ENCODE peak calls at places on chromosomes 11 and 22, in nine cellular contexts. One of them, this sample, is unnamed.

GRCh38 chr11:114291847-114292680 is 4.1 kb upstream of the NNMT start:
- DNase-seq in stimulated activated CD8-positive, alpha-beta memory T cell treated with anti-CD3 and anti-CD28 coated beads, Interleukin-4, amount 100 ng/mL, for 4 hours: no peak
- DNase-seq in D341Med: no peak
- DNase-seq in epithelial cell of esophagus: peak; percentile 55
- DNase-seq in HTR-8/SVneo: no peak
- DNase-seq in HCT116: no peak
- DNase-seq in left cardiac atrium: no peak
- DNase-seq in endothelial cell: no peak
- DNase-seq in cardiac fibroblast: peak; percentile 84
- DNase-seq in this sample: no peak

GRCh38 chr11:13970986-13971385 is 8.5 kb downstream of the SPON1 start:
- DNase-seq in stimulated activated CD8-positive, alpha-beta memory T cell treated with anti-CD3 and anti-CD28 coated beads, Interleukin-4, amount 100 ng/mL, for 4 hours: no peak
- DNase-seq in D341Med: peak; percentile 43
- DNase-seq in epithelial cell of esophagus: peak; percentile 32
- DNase-seq in HTR-8/SVneo: peak; percentile 18
- DNase-seq in HCT116: peak; percentile 24
- DNase-seq in left cardiac atrium: no peak
- DNase-seq in endothelial cell: peak; percentile 16
- DNase-seq in cardiac fibroblast: peak; percentile 28
- DNase-seq in this sample: no peak

GRCh38 chr11:114166897-114167323 is 107.4 kb downstream of the ZBTB16 start:
- DNase-seq in stimulated activated CD8-positive, alpha-beta memory T cell treated with anti-CD3 and anti-CD28 coated beads, Interleukin-4, amount 100 ng/mL, for 4 hours: no peak
- DNase-seq in D341Med: no peak
- DNase-seq in epithelial cell of esophagus: peak; percentile 85
- DNase-seq in HTR-8/SVneo: peak; percentile 50
- DNase-seq in HCT116: no peak
- DNase-seq in left cardiac atrium: no peak
- DNase-seq in endothelial cell: no peak
- DNase-seq in cardiac fibroblast: peak; percentile 95
- DNase-seq in this sample: peak; percentile 58

GRCh38 chr11:124315052-124315451 is 1.3 kb upstream of the OR8D1 start:
- DNase-seq in stimulated activated CD8-positive, alpha-beta memory T cell treated with anti-CD3 and anti-CD28 coated beads, Interleukin-4, amount 100 ng/mL, for 4 hours: no peak
- DNase-seq in D341Med: no peak
- DNase-seq in epithelial cell of esophagus: peak; percentile 49
- DNase-seq in HTR-8/SVneo: no peak
- DNase-seq in HCT116: no peak
- DNase-seq in left cardiac atrium: no peak
- DNase-seq in endothelial cell: no peak
- DNase-seq in cardiac fibroblast: no peak
- DNase-seq in this sample: no peak

GRCh38 chr22:50656122-50657070 is 16.2 kb upstream of the SHANK3 start:
- DNase-seq in stimulated activated CD8-positive, alpha-beta memory T cell treated with anti-CD3 and anti-CD28 coated beads, Interleukin-4, amount 100 ng/mL, for 4 hours: no peak
- DNase-seq in D341Med: peak; percentile 34
- DNase-seq in epithelial cell of esophagus: peak; percentile 43
- DNase-seq in HTR-8/SVneo: peak; percentile 83
- DNase-seq in HCT116: no peak
- DNase-seq in left cardiac atrium: peak; percentile 67
- DNase-seq in endothelial cell: no peak
- DNase-seq in cardiac fibroblast: peak; percentile 71
- DNase-seq in this sample: no peak

GRCh38 chr11:1667906-1668305 is 29.1 kb upstream of the KRTAP5-6 start:
- DNase-seq in stimulated activated CD8-positive, alpha-beta memory T cell treated with anti-CD3 and anti-CD28 coated beads, Interleukin-4, amount 100 ng/mL, for 4 hours: no peak
- DNase-seq in D341Med: no peak
- DNase-seq in epithelial cell of esophagus: no peak
- DNase-seq in HTR-8/SVneo: no peak
- DNase-seq in HCT116: no peak
- DNase-seq in left cardiac atrium: no peak
- DNase-seq in endothelial cell: no peak
- DNase-seq in cardiac fibroblast: no peak
- DNase-seq in this sample: no peak

GRCh38 chr22:50498322-50498861 is 9.1 kb downstream of the LMF2 start:
- DNase-seq in stimulated activated CD8-positive, alpha-beta memory T cell treated with anti-CD3 and anti-CD28 coated beads, Interleukin-4, amount 100 ng/mL, for 4 hours: peak; percentile 42
- DNase-seq in D341Med: peak; percentile 77
- DNase-seq in epithelial cell of esophagus: peak; percentile 73
- DNase-seq in HTR-8/SVneo: peak; percentile 70
- DNase-seq in HCT116: peak; percentile 44
- DNase-seq in left cardiac atrium: peak; percentile 63
- DNase-seq in endothelial cell: peak; percentile 73
- DNase-seq in cardiac fibroblast: peak; percentile 70
- DNase-seq in this sample: peak; percentile 92

GRCh38 chr11:66047541-66048365 is 1.2 kb downstream of the GAL3ST3 start:
- DNase-seq in stimulated activated CD8-positive, alpha-beta memory T cell treated with anti-CD3 and anti-CD28 coated beads, Interleukin-4, amount 100 ng/mL, for 4 hours: no peak
- DNase-seq in D341Med: no peak
- DNase-seq in epithelial cell of esophagus: no peak
- DNase-seq in HTR-8/SVneo: no peak
- DNase-seq in HCT116: no peak
- DNase-seq in left cardiac atrium: no peak
- DNase-seq in endothelial cell: no peak
- DNase-seq in cardiac fibroblast: no peak
- DNase-seq in this sample: no peak

GRCh38 chr22:39135092-39135896 is 17.2 kb downstream of the CBX7 start:
- DNase-seq in stimulated activated CD8-positive, alpha-beta memory T cell treated with anti-CD3 and anti-CD28 coated beads, Interleukin-4, amount 100 ng/mL, for 4 hours: no peak
- DNase-seq in D341Med: peak; percentile 78
- DNase-seq in epithelial cell of esophagus: peak; percentile 42
- DNase-seq in HTR-8/SVneo: peak; percentile 42
- DNase-seq in HCT116: peak; percentile 7
- DNase-seq in left cardiac atrium: peak; percentile 50
- DNase-seq in endothelial cell: peak; percentile 88
- DNase-seq in cardiac fibroblast: peak; percentile 42
- DNase-seq in this sample: no peak

GRCh38 chr22:42061041-42061440 is 9.6 kb downstream of the NAGA start:
- DNase-seq in stimulated activated CD8-positive, alpha-beta memory T cell treated with anti-CD3 and anti-CD28 coated beads, Interleukin-4, amount 100 ng/mL, for 4 hours: no peak
- DNase-seq in D341Med: peak; percentile 12
- DNase-seq in epithelial cell of esophagus: no peak
- DNase-seq in HTR-8/SVneo: no peak
- DNase-seq in HCT116: no peak
- DNase-seq in left cardiac atrium: no peak
- DNase-seq in endothelial cell: no peak
- DNase-seq in cardiac fibroblast: no peak
- DNase-seq in this sample: no peak

GRCh38 chr22:50522208-50522805 is 3.1 kb downstream of the SCO2 start:
- DNase-seq in stimulated activated CD8-positive, alpha-beta memory T cell treated with anti-CD3 and anti-CD28 coated beads, Interleukin-4, amount 100 ng/mL, for 4 hours: no peak
- DNase-seq in D341Med: peak; percentile 13
- DNase-seq in epithelial cell of esophagus: no peak
- DNase-seq in HTR-8/SVneo: no peak
- DNase-seq in HCT116: no peak
- DNase-seq in left cardiac atrium: no peak
- DNase-seq in endothelial cell: no peak
- DNase-seq in cardiac fibroblast: no peak
- DNase-seq in this sample: no peak

GRCh38 chr11:119047205-119047604 is 9.8 kb downstream of the HYOU1 start:
- DNase-seq in stimulated activated CD8-positive, alpha-beta memory T cell treated with anti-CD3 and anti-CD28 coated beads, Interleukin-4, amount 100 ng/mL, for 4 hours: no peak
- DNase-seq in D341Med: no peak
- DNase-seq in epithelial cell of esophagus: no peak
- DNase-seq in HTR-8/SVneo: no peak
- DNase-seq in HCT116: no peak
- DNase-seq in left cardiac atrium: no peak
- DNase-seq in endothelial cell: no peak
- DNase-seq in cardiac fibroblast: no peak
- DNase-seq in this sample: no peak

GRCh38 chr11:134949121-134949591 is 537.1 kb upstream of the B3GAT1 start:
- DNase-seq in stimulated activated CD8-positive, alpha-beta memory T cell treated with anti-CD3 and anti-CD28 coated beads, Interleukin-4, amount 100 ng/mL, for 4 hours: no peak
- DNase-seq in D341Med: no peak
- DNase-seq in epithelial cell of esophagus: peak; percentile 35
- DNase-seq in HTR-8/SVneo: peak; percentile 29
- DNase-seq in HCT116: peak; percentile 45
- DNase-seq in left cardiac atrium: peak; percentile 69
- DNase-seq in endothelial cell: no peak
- DNase-seq in cardiac fibroblast: peak; percentile 83
- DNase-seq in this sample: peak; percentile 78

GRCh38 chr11:1470681-1471611 is 15.6 kb downstream of the MOB2 start:
- DNase-seq in stimulated activated CD8-positive, alpha-beta memory T cell treated with anti-CD3 and anti-CD28 coated beads, Interleukin-4, amount 100 ng/mL, for 4 hours: no peak
- DNase-seq in D341Med: no peak
- DNase-seq in epithelial cell of esophagus: no peak
- DNase-seq in HTR-8/SVneo: no peak
- DNase-seq in HCT116: no peak
- DNase-seq in left cardiac atrium: peak; percentile 15
- DNase-seq in endothelial cell: no peak
- DNase-seq in cardiac fibroblast: no peak
- DNase-seq in this sample: no peak

GRCh38 chr11:116984186-116984585 is 114.0 kb downstream of the SIK3 start:
- DNase-seq in stimulated activated CD8-positive, alpha-beta memory T cell treated with anti-CD3 and anti-CD28 coated beads, Interleukin-4, amount 100 ng/mL, for 4 hours: no peak
- DNase-seq in D341Med: no peak
- DNase-seq in epithelial cell of esophagus: no peak
- DNase-seq in HTR-8/SVneo: peak; percentile 31
- DNase-seq in HCT116: no peak
- DNase-seq in left cardiac atrium: no peak
- DNase-seq in endothelial cell: no peak
- DNase-seq in cardiac fibroblast: peak; percentile 52
- DNase-seq in this sample: no peak

GRCh38 chr11:94402355-94402754 is 1.1 kb upstream of the GPR83 start:
- DNase-seq in stimulated activated CD8-positive, alpha-beta memory T cell treated with anti-CD3 and anti-CD28 coated beads, Interleukin-4, amount 100 ng/mL, for 4 hours: no peak
- DNase-seq in D341Med: no peak
- DNase-seq in epithelial cell of esophagus: peak; percentile 33
- DNase-seq in HTR-8/SVneo: no peak
- DNase-seq in HCT116: no peak
- DNase-seq in left cardiac atrium: no peak
- DNase-seq in endothelial cell: no peak
- DNase-seq in cardiac fibroblast: no peak
- DNase-seq in this sample: no peak

GRCh38 chr11:46357483-46357936 is 10.2 kb downstream of the DGKZ start:
- DNase-seq in stimulated activated CD8-positive, alpha-beta memory T cell treated with anti-CD3 and anti-CD28 coated beads, Interleukin-4, amount 100 ng/mL, for 4 hours: no peak
- DNase-seq in D341Med: no peak
- DNase-seq in epithelial cell of esophagus: peak; percentile 78
- DNase-seq in HTR-8/SVneo: no peak
- DNase-seq in HCT116: no peak
- DNase-seq in left cardiac atrium: no peak
- DNase-seq in endothelial cell: no peak
- DNase-seq in cardiac fibroblast: no peak
- DNase-seq in this sample: no peak

GRCh38 chr22:49373289-49373666 is 454.4 kb downstream of the BRD1 start:
- DNase-seq in stimulated activated CD8-positive, alpha-beta memory T cell treated with anti-CD3 and anti-CD28 coated beads, Interleukin-4, amount 100 ng/mL, for 4 hours: no peak
- DNase-seq in D341Med: no peak
- DNase-seq in epithelial cell of esophagus: no peak
- DNase-seq in HTR-8/SVneo: no peak
- DNase-seq in HCT116: no peak
- DNase-seq in left cardiac atrium: no peak
- DNase-seq in endothelial cell: peak; percentile 2
- DNase-seq in cardiac fibroblast: no peak
- DNase-seq in this sample: no peak

GRCh38 chr22:28021116-28021997 is 102.3 kb upstream of the PITPNB start:
- DNase-seq in stimulated activated CD8-positive, alpha-beta memory T cell treated with anti-CD3 and anti-CD28 coated beads, Interleukin-4, amount 100 ng/mL, for 4 hours: no peak
- DNase-seq in D341Med: no peak
- DNase-seq in epithelial cell of esophagus: no peak
- DNase-seq in HTR-8/SVneo: no peak
- DNase-seq in HCT116: no peak
- DNase-seq in left cardiac atrium: peak; percentile 10
- DNase-seq in endothelial cell: no peak
- DNase-seq in cardiac fibroblast: no peak
- DNase-seq in this sample: peak; percentile 81

GRCh38 chr11:13118194-13118593 is 109.1 kb downstream of the RASSF10 start:
- DNase-seq in stimulated activated CD8-positive, alpha-beta memory T cell treated with anti-CD3 and anti-CD28 coated beads, Interleukin-4, amount 100 ng/mL, for 4 hours: no peak
- DNase-seq in D341Med: no peak
- DNase-seq in epithelial cell of esophagus: peak; percentile 74
- DNase-seq in HTR-8/SVneo: peak; percentile 86
- DNase-seq in HCT116: peak; percentile 78
- DNase-seq in left cardiac atrium: no peak
- DNase-seq in endothelial cell: no peak
- DNase-seq in cardiac fibroblast: peak; percentile 81
- DNase-seq in this sample: no peak

GRCh38 chr11:128095459-128096096 is 491.8 kb downstream of the ETS1 start:
- DNase-seq in stimulated activated CD8-positive, alpha-beta memory T cell treated with anti-CD3 and anti-CD28 coated beads, Interleukin-4, amount 100 ng/mL, for 4 hours: no peak
- DNase-seq in D341Med: no peak
- DNase-seq in epithelial cell of esophagus: peak; percentile 90
- DNase-seq in HTR-8/SVneo: peak; percentile 1
- DNase-seq in HCT116: peak; percentile 2
- DNase-seq in left cardiac atrium: no peak
- DNase-seq in endothelial cell: no peak
- DNase-seq in cardiac fibroblast: peak; percentile 88
- DNase-seq in this sample: no peak

GRCh38 chr11:108958446-108959123 is 293.7 kb downstream of the DDX10 start:
- DNase-seq in stimulated activated CD8-positive, alpha-beta memory T cell treated with anti-CD3 and anti-CD28 coated beads, Interleukin-4, amount 100 ng/mL, for 4 hours: no peak
- DNase-seq in D341Med: no peak
- DNase-seq in epithelial cell of esophagus: peak; percentile 70
- DNase-seq in HTR-8/SVneo: peak; percentile 68
- DNase-seq in HCT116: no peak
- DNase-seq in left cardiac atrium: no peak
- DNase-seq in endothelial cell: no peak
- DNase-seq in cardiac fibroblast: peak; percentile 51
- DNase-seq in this sample: no peak

GRCh38 chr11:113389288-113389687 is 1.7 kb downstream of the ANKK1 start:
- DNase-seq in stimulated activated CD8-positive, alpha-beta memory T cell treated with anti-CD3 and anti-CD28 coated beads, Interleukin-4, amount 100 ng/mL, for 4 hours: no peak
- DNase-seq in D341Med: peak; percentile 57
- DNase-seq in epithelial cell of esophagus: no peak
- DNase-seq in HTR-8/SVneo: no peak
- DNase-seq in HCT116: no peak
- DNase-seq in left cardiac atrium: no peak
- DNase-seq in endothelial cell: no peak
- DNase-seq in cardiac fibroblast: no peak
- DNase-seq in this sample: no peak

GRCh38 chr11:41720761-41721160 is 261.3 kb upstream of the LRRC4C start:
- DNase-seq in stimulated activated CD8-positive, alpha-beta memory T cell treated with anti-CD3 and anti-CD28 coated beads, Interleukin-4, amount 100 ng/mL, for 4 hours: no peak
- DNase-seq in D341Med: peak; percentile 16
- DNase-seq in epithelial cell of esophagus: no peak
- DNase-seq in HTR-8/SVneo: no peak
- DNase-seq in HCT116: no peak
- DNase-seq in left cardiac atrium: no peak
- DNase-seq in endothelial cell: no peak
- DNase-seq in cardiac fibroblast: no peak
- DNase-seq in this sample: no peak

GRCh38 chr11:76656571-76657081 is 13.9 kb downstream of the LRRC32 start:
- DNase-seq in stimulated activated CD8-positive, alpha-beta memory T cell treated with anti-CD3 and anti-CD28 coated beads, Interleukin-4, amount 100 ng/mL, for 4 hours: no peak
- DNase-seq in D341Med: no peak
- DNase-seq in epithelial cell of esophagus: no peak
- DNase-seq in HTR-8/SVneo: no peak
- DNase-seq in HCT116: no peak
- DNase-seq in left cardiac atrium: no peak
- DNase-seq in endothelial cell: no peak
- DNase-seq in cardiac fibroblast: peak; percentile 52
- DNase-seq in this sample: peak; percentile 82

This sample was measured in lower leg skin.